ENCODE peak calls at places on chromosomes 12 and 14, in four cellular contexts. K, Q, M and U are unnamed samples.
A peak's percentile ranks its signal among the peaks of the same experiment; 100 is the strongest.

GRCh38 chr12:40253936-40254335 is 29.1 kb downstream of the LRRK2 start:
- DNase-seq in K (no peak), Q (no peak), M (no peak), U (no peak)

GRCh38 chr12:4145990-4146859 is 127.3 kb upstream of the CCND2 start:
- DNase-seq in K (peak; percentile 25), Q (no peak), M (no peak), U (no peak)

GRCh38 chr12:13342971-13343370 is 146.4 kb downstream of the EMP1 start:
- DNase-seq in K (peak; percentile 66), Q (no peak), M (no peak), U (no peak)

GRCh38 chr12:102965281-102966155 is 8.0 kb downstream of the ASCL1 start:
- DNase-seq in K (no peak), Q (no peak), M (no peak), U (no peak)

GRCh38 chr12:110345176-110345651 is 58.3 kb downstream of the ANAPC7 start:
- DNase-seq in K (peak; percentile 99), Q (no peak), M (no peak), U (no peak)

GRCh38 chr12:117098361-117099217 is 627 bp downstream of the TESC start:
- DNase-seq in K (no peak), Q (peak; percentile 91), M (no peak), U (peak; percentile 34)

GRCh38 chr14:70640938-70641547 is 673 bp upstream of the TTC9 start:
- DNase-seq in K (peak; percentile 64), Q (peak; percentile 36), M (peak; percentile 26), U (peak; percentile 51)

GRCh38 chr12:87020071-87020470 is 763.9 kb upstream of the MGAT4C start:
- DNase-seq in K (no peak), Q (no peak), M (no peak), U (no peak)

GRCh38 chr14:35299708-35300107 is 7.5 kb downstream of the PSMA6 start:
- DNase-seq in K (no peak), Q (no peak), M (no peak), U (no peak)

GRCh38 chr14:73789996-73790581 is 61.5 kb upstream of the PTGR2 start:
- DNase-seq in K (peak; percentile 95), Q (peak; percentile 34), M (peak; percentile 89), U (peak; percentile 35)

GRCh38 chr12:131605304-131605829 is 105.5 kb upstream of the SFSWAP start:
- DNase-seq in K (no peak), Q (no peak), M (no peak), U (no peak)

DNA sequence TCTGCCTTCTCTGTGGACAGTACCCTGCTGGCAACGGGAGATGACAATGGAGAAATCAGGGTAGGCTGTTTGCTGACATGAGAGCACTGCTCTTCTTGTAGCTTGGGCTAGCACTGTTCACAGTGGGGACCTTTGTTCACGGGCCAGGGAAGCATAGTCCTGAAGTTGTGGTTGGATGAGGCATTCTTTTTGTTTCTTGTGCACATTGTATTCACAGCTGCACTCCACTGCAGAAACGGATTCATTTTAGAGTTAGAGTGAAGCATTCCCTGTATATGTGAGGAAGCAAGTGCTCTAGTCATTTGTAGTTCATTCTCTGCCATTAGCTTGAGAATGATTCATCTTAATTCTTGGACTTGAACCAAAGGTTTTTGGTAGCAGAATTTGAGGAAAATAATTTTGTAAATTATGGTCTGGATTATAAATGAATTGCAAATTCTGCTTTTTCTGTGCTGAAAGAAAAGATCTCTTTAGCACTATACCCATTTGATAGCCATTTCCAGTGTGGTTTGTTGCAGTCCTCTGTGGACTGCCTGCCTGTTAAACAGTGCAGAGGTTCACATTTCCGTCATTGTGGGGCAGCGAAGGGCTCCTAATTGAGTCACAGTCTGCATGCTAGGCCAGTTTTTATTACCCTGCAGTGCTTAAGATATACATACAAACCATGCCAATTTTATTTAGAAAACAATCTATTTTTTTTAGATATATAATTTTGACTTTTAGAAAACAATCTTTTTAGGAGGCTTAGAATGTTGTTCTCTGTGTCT is 80.6 kb downstream of the APAF1 start:
- DNase-seq in K (peak; percentile 41), Q (peak; percentile 32), M (peak; percentile 35), U (peak; percentile 55)
- TF ChIP-seq CTCF in K (peak; percentile 41), Q (peak; percentile 36), M (peak; percentile 40), U (no peak)

DNA sequence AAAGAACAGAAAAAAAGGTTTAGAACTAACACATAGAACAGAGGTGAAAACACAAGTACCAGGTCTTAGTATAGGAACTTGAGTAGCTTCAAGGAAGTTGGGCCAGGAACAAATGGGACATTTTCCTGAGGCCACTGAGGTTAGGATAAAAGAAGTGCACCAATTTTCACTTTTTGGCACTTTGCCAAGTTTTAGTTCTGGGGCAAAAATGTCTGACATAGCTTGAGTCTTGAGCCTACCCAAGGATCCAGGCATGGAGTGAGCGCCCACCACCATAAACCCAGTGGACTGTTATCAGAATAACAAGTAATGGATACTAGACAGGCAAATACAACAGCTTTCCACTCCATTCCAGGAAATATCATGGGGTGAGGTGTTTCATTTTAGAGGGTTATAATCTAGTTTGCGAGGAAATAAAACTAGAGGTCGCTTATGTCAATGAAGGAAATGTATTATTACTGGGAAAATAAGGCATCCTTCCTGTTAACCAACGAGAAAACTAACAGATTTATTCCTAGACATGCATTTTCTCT is 199.7 kb upstream of the HMGA2 start:
- DNase-seq in K (no peak), Q (no peak), M (no peak), U (no peak)
- TF ChIP-seq CTCF in K (no peak), Q (no peak), M (no peak), U (no peak)

DNA sequence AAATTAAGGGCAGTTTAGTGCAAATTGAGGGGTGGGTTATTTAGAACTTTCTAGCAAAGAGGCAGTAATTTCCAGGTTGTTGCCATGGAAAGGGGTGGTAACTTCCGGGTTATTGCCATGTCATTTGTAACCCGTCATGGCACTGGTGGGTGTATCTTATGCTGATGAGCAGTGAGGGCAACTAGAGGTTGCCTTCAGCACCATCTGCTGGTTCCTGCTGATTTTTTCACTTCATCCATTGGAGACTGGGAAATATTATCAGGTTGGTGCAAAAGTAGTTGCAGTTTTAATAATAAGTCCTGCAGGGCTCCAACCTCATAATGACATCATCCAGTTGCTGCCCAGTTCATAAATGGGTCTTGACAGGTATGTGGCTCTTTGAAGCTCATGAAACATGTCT is 24.4 kb upstream of the SERPINA4 start:
- DNase-seq in K (peak; percentile 40), Q (no peak), M (no peak), U (no peak)
- TF ChIP-seq CTCF in K (peak; percentile 27), Q (no peak), M (no peak), U (no peak)

GRCh38 chr14:32469388-32470160 is 140.5 kb downstream of the AKAP6 start:
- DNase-seq in K (peak; percentile 39), Q (no peak), M (no peak), U (no peak)
- TF ChIP-seq CTCF in K (peak; percentile 51), Q (peak; percentile 58), M (peak; percentile 57), U (no peak)

GRCh38 chr12:124998705-124999104 is 5.3 kb downstream of the BRI3BP start:
- DNase-seq in K (no peak), Q (no peak), M (no peak), U (no peak)

GRCh38 chr12:124994435-124994975 is 1.1 kb downstream of the BRI3BP start:
- DNase-seq in K (no peak), Q (peak; percentile 20), M (no peak), U (peak; percentile 83)

GRCh38 chr12:124995200-124995961 is 1.9 kb downstream of the BRI3BP start:
- DNase-seq in K (no peak), Q (no peak), M (no peak), U (peak; percentile 42)

GRCh38 chr12:124993568-124994434 is at the start of gene BRI3BP:
- DNase-seq in K (peak; percentile 53), Q (peak; percentile 62), M (no peak), U (peak; percentile 88)

DNA sequence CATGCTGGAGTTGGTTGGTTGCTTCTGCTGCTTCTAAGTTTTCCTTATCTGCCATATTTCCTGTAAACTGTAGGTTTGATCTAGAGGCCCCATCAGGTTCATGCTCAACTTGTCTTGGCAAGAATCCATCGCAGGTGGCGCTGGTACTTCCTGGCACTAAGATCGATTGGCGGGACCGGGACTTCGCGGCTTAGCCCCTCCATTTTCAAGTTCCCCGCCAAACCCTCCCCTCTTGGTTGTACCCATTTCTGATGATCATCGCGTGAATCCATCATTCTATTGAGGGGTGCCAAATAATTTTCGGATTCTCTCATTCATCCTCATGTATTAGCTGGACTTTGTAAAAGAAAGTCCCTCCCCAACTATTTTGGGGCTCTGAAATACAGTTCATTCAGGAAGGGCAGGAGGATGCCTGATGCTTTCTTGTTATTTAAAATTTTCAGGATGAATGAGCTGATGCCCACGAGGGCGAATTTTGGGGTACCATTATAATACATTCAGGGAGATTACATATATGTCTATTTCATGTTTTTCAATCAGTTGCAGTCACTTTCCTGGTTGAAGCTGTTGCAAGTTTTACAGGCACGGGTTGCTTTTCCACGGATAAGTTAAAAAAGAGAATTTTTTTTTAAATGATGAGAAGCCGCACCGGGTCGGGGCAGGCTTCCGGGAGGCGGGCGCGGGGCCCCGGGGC is 424 bp upstream of the BRI3BP start:
- DNase-seq in K (peak; percentile 68), Q (peak; percentile 81), M (no peak), U (peak; percentile 89)
- TF ChIP-seq CTCF in K (peak; percentile 35), Q (peak; percentile 40), M (no peak), U (peak; percentile 21)

DNA sequence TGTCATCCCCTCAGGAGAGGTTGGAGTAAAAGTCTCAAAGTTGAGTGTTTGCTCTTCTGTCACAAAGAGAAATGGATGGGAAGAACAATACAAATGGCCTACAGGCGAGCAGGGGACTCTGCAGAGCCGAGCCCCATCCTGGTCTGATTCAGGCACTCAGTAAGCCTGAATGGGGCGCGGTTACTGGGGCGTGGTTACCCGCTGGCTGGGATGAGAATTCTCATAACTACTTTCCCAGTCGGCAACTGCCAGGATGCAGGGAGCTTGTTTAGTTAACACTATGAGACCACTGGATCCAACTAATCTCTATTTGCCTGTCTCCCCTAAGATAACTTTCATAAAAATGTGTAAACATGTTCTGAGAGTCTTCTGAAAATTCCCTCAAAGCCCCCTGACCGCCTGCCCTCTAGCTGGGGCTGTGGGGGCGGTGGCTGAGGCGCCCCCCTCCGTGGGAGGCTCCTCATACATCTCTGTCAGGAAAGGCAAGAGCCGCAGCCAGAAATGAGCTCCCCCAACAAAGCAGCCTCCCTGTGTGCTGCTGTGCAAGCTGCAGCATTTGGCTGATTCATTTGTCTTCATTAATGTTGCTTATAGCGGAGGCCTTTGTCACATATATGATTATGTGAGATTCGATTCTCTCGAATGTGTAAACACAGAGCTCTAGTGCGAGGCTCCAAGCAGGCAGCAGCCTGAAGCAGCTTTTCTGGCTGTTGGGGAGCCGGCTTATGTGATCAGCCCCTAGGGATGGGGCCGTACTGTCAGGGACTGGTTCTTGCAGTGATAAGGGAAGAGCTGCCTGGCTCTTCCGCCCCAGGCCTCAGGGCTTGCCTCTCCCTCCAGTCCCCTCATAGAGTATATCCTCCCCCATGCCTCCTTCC is 126.1 kb upstream of the ARHGAP5 start:
- DNase-seq in K (peak; percentile 72), Q (no peak), M (peak; percentile 67), U (peak; percentile 85)
- TF ChIP-seq CTCF in K (no peak), Q (no peak), M (no peak), U (no peak)

DNA sequence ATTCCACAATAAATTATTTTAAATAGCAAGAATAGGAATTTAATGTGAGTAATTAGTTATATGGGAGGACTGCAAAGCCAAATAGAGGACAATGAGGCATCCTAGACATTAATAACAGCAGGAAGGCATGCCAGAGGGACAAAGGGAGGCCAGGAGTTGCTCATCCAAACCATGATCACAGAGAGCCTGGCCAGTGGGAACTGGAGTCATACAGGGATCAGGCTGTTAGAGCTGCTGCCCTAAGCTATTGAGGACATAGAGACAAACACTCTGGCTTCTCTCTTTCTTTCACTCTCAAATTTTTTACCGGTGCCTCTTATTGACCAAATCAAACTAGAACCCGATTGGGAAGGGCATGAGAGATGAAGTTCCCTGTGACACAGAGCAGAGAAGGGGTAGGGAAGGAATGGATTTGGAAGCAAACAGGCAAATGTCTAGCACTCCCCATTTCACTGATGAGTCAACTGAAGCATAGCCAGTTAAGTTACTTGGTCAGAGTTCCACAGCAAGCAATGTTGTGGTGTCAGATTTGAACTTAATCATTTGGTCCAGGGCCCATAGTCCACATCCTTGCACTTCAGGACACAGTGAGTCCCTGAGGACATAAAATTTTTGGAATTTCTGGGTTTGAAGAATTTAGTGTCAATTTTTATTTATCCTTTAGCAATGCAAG is 17.9 kb upstream of the CFAP54 start:
- DNase-seq in K (peak; percentile 65), Q (no peak), M (no peak), U (no peak)
- TF ChIP-seq CTCF in K (no peak), Q (no peak), M (no peak), U (no peak)

GRCh38 chr12:53939141-53940108 is 794 bp downstream of the HOXC13 start:
- DNase-seq in K (peak; percentile 69), Q (peak; percentile 42), M (no peak), U (no peak)
- TF ChIP-seq CTCF in K (no peak), Q (no peak), M (no peak), U (no peak)